ENCODE peak calls at places on chromosomes 12 and 14, in nine cellular contexts. R, A, L, Q, N, W, S, T and H are unnamed samples.

GRCh38 chr12:67572492-67572891 is 76.1 kb upstream of the DYRK2 start:
- DNase-seq in W (no peak), R (no peak), T (no peak), N (no peak), S (no peak), Q (no peak), A (no peak), L (peak; percentile 65), H (no peak)

GRCh38 chr14:104881369-104881979 is 16.4 kb downstream of the CEP170B start:
- DNase-seq in A (no peak), T (peak; percentile 34), N (peak; percentile 14), Q (no peak), W (no peak), L (peak; percentile 87), S (no peak), R (no peak), H (no peak)

GRCh38 chr12:128813392-128813791 is 10.4 kb downstream of the SLC15A4 start:
- DNase-seq in N (no peak), R (no peak), A (no peak), L (no peak), S (no peak), W (no peak), T (no peak), Q (no peak), H (no peak)

GRCh38 chr12:26346748-26347147 is 151.4 kb downstream of the SSPN start:
- DNase-seq in W (no peak), A (no peak), L (no peak), R (no peak), Q (no peak), S (no peak), T (peak; percentile 41), N (no peak), H (no peak)

GRCh38 chr12:122823429-122823828 is 11.8 kb upstream of the HIP1R start:
- DNase-seq in L (no peak), A (no peak), R (no peak), T (no peak), Q (peak; percentile 65), W (no peak), N (no peak), S (no peak), H (no peak)

GRCh38 chr12:79454338-79454777 is 236.4 kb downstream of the PAWR start:
- DNase-seq in S (no peak), L (no peak), N (no peak), W (no peak), A (peak; percentile 10), Q (no peak), T (no peak), R (no peak), H (no peak)

GRCh38 chr14:104810316-104810715 is 9.4 kb downstream of the ZBTB42 start:
- DNase-seq in A (no peak), T (no peak), N (no peak), Q (no peak), L (no peak), R (no peak), W (no peak), S (no peak), H (no peak)

GRCh38 chr14:65412881-65413738 is 580 bp downstream of the FUT8 start:
- DNase-seq in A (peak; percentile 61), S (peak; percentile 30), N (peak; percentile 78), T (peak; percentile 83), R (peak; percentile 1), W (no peak), L (peak; percentile 29), Q (no peak), H (peak; percentile 35)

GRCh38 chr14:31291210-31291609 is 83.6 kb upstream of the HECTD1 start:
- DNase-seq in N (no peak), S (no peak), L (no peak), W (no peak), Q (no peak), R (no peak), T (peak; percentile 52), A (no peak), H (no peak)

GRCh38 chr14:51715742-51716141 is 64.0 kb downstream of the FRMD6 start:
- DNase-seq in T (no peak), W (no peak), S (no peak), R (no peak), Q (no peak), L (no peak), A (no peak), N (no peak), H (no peak)

GRCh38 chr12:62957233-62957953 is 22.4 kb upstream of the PPM1H start:
- DNase-seq in A (peak; percentile 23), R (no peak), S (no peak), L (peak; percentile 13), T (no peak), W (no peak), N (no peak), Q (no peak), H (no peak)

GRCh38 chr12:114238808-114239207 is 167.1 kb downstream of the TBX5 start:
- DNase-seq in A (no peak), W (no peak), Q (peak; percentile 2), L (no peak), S (no peak), R (no peak), N (no peak), T (no peak), H (no peak)

GRCh38 chr14:44846232-44846824 is 115.4 kb downstream of the KLHL28 start:
- DNase-seq in W (no peak), T (peak; percentile 57), R (no peak), L (peak; percentile 62), Q (peak; percentile 7), S (no peak), N (peak; percentile 21), A (peak; percentile 49), H (no peak)

GRCh38 chr14:72812292-72812851 is 81.5 kb downstream of the DPF3 start:
- DNase-seq in W (no peak), A (no peak), S (peak; percentile 74), L (no peak), T (no peak), R (no peak), Q (no peak), N (no peak), H (peak; percentile 51)

GRCh38 chr14:73180385-73180805 is 44.1 kb downstream of the PSEN1 start:
- DNase-seq in N (no peak), W (no peak), R (no peak), A (peak; percentile 38), S (no peak), L (no peak), Q (peak; percentile 46), T (peak; percentile 89), H (no peak)

GRCh38 chr14:75399819-75400678 is 27.8 kb upstream of the JDP2 start:
- DNase-seq in T (peak; percentile 83), S (peak; percentile 95), Q (peak; percentile 99), W (peak; percentile 59), L (no peak), A (peak; percentile 94), R (no peak), N (peak; percentile 25), H (peak; percentile 52)

GRCh38 chr14:36281309-36281708 is 39.1 kb downstream of the MBIP start:
- DNase-seq in N (no peak), L (no peak), R (no peak), Q (no peak), W (no peak), T (peak; percentile 7), A (no peak), S (no peak), H (no peak)

GRCh38 chr12:62530596-62530995 is 64.0 kb downstream of the MON2 start:
- DNase-seq in T (no peak), A (peak; percentile 6), N (no peak), Q (no peak), L (no peak), W (no peak), S (no peak), R (no peak), H (no peak)

GRCh38 chr14:50944647-50945413 is 547 bp upstream of the PYGL start:
- DNase-seq in T (peak; percentile 40), L (peak; percentile 52), S (no peak), A (peak; percentile 37), W (no peak), N (no peak), R (no peak), Q (peak; percentile 42), H (no peak)

GRCh38 chr14:99881011-99881410 is 87.8 kb downstream of the EML1 start:
- DNase-seq in L (no peak), W (no peak), A (no peak), Q (no peak), T (no peak), S (peak; percentile 73), N (no peak), R (no peak), H (peak; percentile 46)

GRCh38 chr14:104359301-104359968 is 220.1 kb upstream of the C14orf180 start:
- DNase-seq in L (no peak), A (no peak), T (no peak), R (no peak), S (peak; percentile 17), Q (no peak), N (peak; percentile 15), W (no peak), H (no peak)

GRCh38 chr14:27366596-27366995 is 768.8 kb upstream of the NOVA1 start:
- DNase-seq in S (no peak), L (no peak), T (no peak), Q (no peak), A (peak; percentile 61), N (no peak), R (no peak), W (no peak), H (no peak)